ENCODE peak calls at places on chromosomes 1 and 21, in five cellular contexts. U is tibial artery, P is Peyer's patch, D is heart left ventricle, O is gastrocnemius medialis. I is an unnamed sample. For H3K9me3 and H3K4me1, the result is how much of the 10 kb centered on the place peaks cover.

GRCh38 chr1:67346982-67347381 is 39.3 kb downstream of the IL12RB2 start:
- DNase-seq in D (no peak), O (no peak), P (no peak), U (no peak), I (no peak)

GRCh38 chr1:25098717-25099116 is 133.6 kb downstream of the SYF2 start:
- DNase-seq in O (no peak), D (no peak), U (no peak), P (no peak), I (no peak)

GRCh38 chr1:218366322-218367052 is 21.4 kb downstream of the TGFB2 start:
- DNase-seq in O (no peak), U (no peak), D (no peak), P (no peak), I (no peak)

GRCh38 chr1:77742011-77742555 is 17.6 kb downstream of the USP33 start:
- DNase-seq in O (no peak), P (no peak), U (no peak), D (no peak), I (no peak)

GRCh38 chr1:77825356-77825709 is 45.9 kb downstream of the MIGA1 start:
- DNase-seq in D (no peak), O (peak), P (peak), U (no peak), I (no peak)

GRCh38 chr1:61093525-61094137 is 11.3 kb downstream of the NFIA start:
- DNase-seq in P (no peak), U (no peak), O (no peak), D (no peak), I (no peak)

GRCh38 chr1:220908757-220909156 is 29.5 kb downstream of the HLX start:
- DNase-seq in P (no peak), D (no peak), U (no peak), O (no peak), I (no peak)

GRCh38 chr21:25329227-25329626 is 278.1 kb downstream of the MRPL39 start:
- DNase-seq in O (no peak), U (no peak), D (no peak), P (no peak), I (no peak)

GRCh38 chr1:46401964-46402626 is 8.0 kb downstream of the FAAH start:
- DNase-seq in D (peak), P (peak), O (peak), U (peak), I (no peak)

GRCh38 chr1:178672434-178672833 is 52.6 kb upstream of the RALGPS2 start:
- DNase-seq in D (no peak), O (no peak), U (no peak), P (no peak), I (no peak)

GRCh38 chr1:228781161-228781771 is 46.0 kb downstream of the RHOU start:
- DNase-seq in U (no peak), P (no peak), D (no peak), O (no peak), I (no peak)

GRCh38 chr1:6995789-6996188 is 210.5 kb downstream of the CAMTA1 start:
- DNase-seq in D (no peak), O (no peak), U (no peak), P (no peak), I (no peak)

GRCh38 chr1:29286194-29286767 is 50.0 kb downstream of the PTPRU start:
- DNase-seq in O (no peak), U (no peak), D (no peak), P (no peak), I (no peak)

GRCh38 chr21:42878678-42878992 is 704 bp downstream of the WDR4 start:
- DNase-seq in U (no peak), O (no peak), P (no peak), D (no peak), I (no peak)

GRCh38 chr1:212002536-212002935 is 32.8 kb downstream of the INTS7 start:
- DNase-seq in P (no peak), U (no peak), O (no peak), D (no peak), I (no peak)

GRCh38 chr1:157894613-157895012 is 53.0 kb upstream of the CD5L start:
- DNase-seq in U (no peak), O (no peak), D (no peak), P (no peak), I (no peak)

GRCh38 chr1:161242313-161242712 is 4.3 kb upstream of the NR1I3 start:
- DNase-seq in P (no peak), U (no peak), D (no peak), O (no peak), I (no peak)

GRCh38 chr21:20004353-20004752 is 993.9 kb upstream of the NCAM2 start:
- DNase-seq in P (no peak), D (no peak), O (no peak), U (no peak), I (no peak)

GRCh38 chr21:43324596-43324995 is 102.3 kb downstream of the SIK1 start:
- DNase-seq in P (no peak), D (no peak), U (no peak), O (no peak), I (no peak)

GRCh38 chr1:101797722-101798121 is 199.0 kb downstream of the OLFM3 start:
- DNase-seq in U (no peak), P (no peak), O (no peak), D (no peak), I (no peak)

GRCh38 chr1:5620418-5620817 is 371.8 kb downstream of the NPHP4 start:
- DNase-seq in D (no peak), U (no peak), O (no peak), P (no peak), I (no peak)

DNA sequence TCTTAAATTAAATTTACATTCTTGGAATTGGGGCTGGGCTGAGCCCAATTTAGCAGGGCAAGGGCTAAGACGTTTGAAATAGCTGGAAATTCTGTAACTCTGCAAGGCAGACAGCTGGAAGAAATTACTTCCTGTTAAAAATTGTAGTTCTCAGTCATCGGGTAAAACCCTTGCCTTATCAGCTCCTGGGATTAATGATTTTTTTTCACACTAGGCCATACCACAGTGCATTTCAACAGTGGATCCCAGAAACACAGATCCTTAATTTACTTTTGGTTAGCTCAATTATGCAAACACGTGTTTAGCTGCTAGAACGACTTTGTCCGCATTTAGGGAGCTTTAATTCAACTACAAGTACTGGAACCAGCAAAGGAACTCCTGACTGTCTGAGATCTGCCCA is 83.4 kb downstream of the OLFML3 start:
- DNase-seq in U (no peak), P (no peak), D (no peak), O (no peak), I (no peak)
- H3K27ac ChIP-seq in U (no peak), P (no peak), D (no peak), O (no peak), I (no peak)

GRCh38 chr1:13499422-13499821 is 14.4 kb downstream of the LRRC38 start:
- DNase-seq in D (no peak), U (no peak), P (no peak), O (no peak), I (no peak)
- H3K9me3 ChIP-seq in D (under half), U (under half), P (under half), O (under half), I (under half)

GRCh38 chr21:44953628-44954021 is 13.8 kb downstream of the SLX9 start:
- DNase-seq in D (peak), P (no peak), O (no peak), U (no peak), I (no peak)
- H3K4me1 ChIP-seq in D (under half), P (under half), O (under half), U (half or more), I (under half)

GRCh38 chr1:162712317-162713029 is 78.0 kb upstream of the HSD17B7 start:
- DNase-seq in D (no peak), U (no peak), P (no peak), O (no peak), I (no peak)

GRCh38 chr1:162710349-162710748 is 78.1 kb downstream of the DDR2 start:
- DNase-seq in P (no peak), O (no peak), D (no peak), U (no peak), I (no peak)

GRCh38 chr1:162709132-162709860 is 77.0 kb downstream of the DDR2 start:
- DNase-seq in O (no peak), D (no peak), P (no peak), U (no peak), I (no peak)

GRCh38 chr1:162709870-162710269 is 77.6 kb downstream of the DDR2 start:
- DNase-seq in P (no peak), O (no peak), U (no peak), D (no peak), I (no peak)

DNA sequence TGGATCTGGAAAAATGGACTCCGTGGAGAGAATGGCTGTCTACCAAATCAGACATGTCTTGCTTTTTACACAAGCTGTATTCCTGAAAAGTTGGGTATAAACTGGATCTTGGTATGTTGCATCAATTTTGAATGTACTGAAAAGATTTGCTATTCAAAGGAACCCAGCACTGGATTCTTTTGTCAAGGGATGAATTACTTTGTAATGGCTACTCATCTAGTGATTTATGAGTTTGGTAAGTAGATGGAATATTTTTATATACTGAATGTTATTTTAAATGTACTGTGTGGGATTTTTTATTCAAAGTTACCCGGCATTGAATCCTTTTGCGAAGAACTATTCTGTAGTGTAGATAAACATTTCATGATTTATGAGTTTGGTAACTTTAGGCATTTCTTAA is 78.8 kb downstream of the DDR2 start:
- DNase-seq in U (no peak), O (no peak), P (no peak), D (no peak), I (no peak)
- H3K27ac ChIP-seq in U (no peak), O (peak), P (no peak), D (no peak), I (no peak)